ENCODE peak calls at places on chromosome 1, in four cellular contexts. N, L, E and K are unnamed samples.

GRCh38 chr1:169999357-169999756 is 75.1 kb downstream of the KIFAP3 start:
- DNase-seq in N (no peak), L (peak), E (no peak), K (no peak)

GRCh38 chr1:215082532-215083407 is at the start of gene KCNK2:
- DNase-seq in N (no peak), L (peak), E (no peak), K (peak)

GRCh38 chr1:6587261-6588005 is 7.6 kb downstream of the ZBTB48 start:
- DNase-seq in N (no peak), L (no peak), E (no peak), K (no peak)

GRCh38 chr1:77978293-77978968 is 441 bp downstream of the FUBP1 start:
- DNase-seq in N (peak), L (peak), E (peak), K (no peak)

GRCh38 chr1:53132176-53132575 is 10.3 kb downstream of the SLC1A7 start:
- DNase-seq in N (no peak), L (no peak), E (no peak), K (no peak)

GRCh38 chr1:5998051-5998905 is 6.1 kb upstream of the NPHP4 start:
- DNase-seq in N (no peak), L (no peak), E (no peak), K (no peak)

GRCh38 chr1:32536117-32536516 is 3.1 kb upstream of the ZBTB8A start:
- DNase-seq in N (no peak), L (no peak), E (no peak), K (no peak)

GRCh38 chr1:91835087-91835521 is 50.8 kb downstream of the TGFBR3 start:
- DNase-seq in N (no peak), L (no peak), E (no peak), K (no peak)

GRCh38 chr1:58155418-58156123 is 391.0 kb downstream of the OMA1 start:
- DNase-seq in N (peak), L (no peak), E (peak), K (peak)

GRCh38 chr1:26820784-26821269 is 5.7 kb upstream of the ZDHHC18 start:
- DNase-seq in N (no peak), L (no peak), E (peak), K (no peak)

GRCh38 chr1:151371340-151371739 is 1.2 kb downstream of the SELENBP1 start:
- DNase-seq in N (peak), L (peak), E (no peak), K (no peak)

GRCh38 chr1:244792188-244792850 is 43.1 kb upstream of the COX20 start:
- DNase-seq in N (no peak), L (peak), E (no peak), K (no peak)

GRCh38 chr1:220884981-220885918 is 6.0 kb downstream of the HLX start:
- DNase-seq in N (no peak), L (no peak), E (no peak), K (no peak)

GRCh38 chr1:54477153-54477561 is 70.9 kb upstream of the ACOT11 start:
- DNase-seq in N (no peak), L (no peak), E (no peak), K (no peak)

GRCh38 chr1:94707321-94708298 is 112.5 kb upstream of the SLC44A3 start:
- DNase-seq in N (no peak), L (peak), E (no peak), K (no peak)

GRCh38 chr1:26138974-26139558 is 19.8 kb upstream of the FAM110D start:
- DNase-seq in N (no peak), L (no peak), E (peak), K (peak)

GRCh38 chr1:196361112-196361714 is 247.0 kb downstream of the KCNT2 start:
- DNase-seq in N (peak), L (peak), E (peak), K (no peak)

GRCh38 chr1:68141801-68142440 is 90.4 kb downstream of the WLS start:
- DNase-seq in N (no peak), L (peak), E (no peak), K (no peak)

GRCh38 chr1:180262628-180263488 is 32.8 kb downstream of the LHX4 start:
- DNase-seq in N (no peak), L (no peak), E (no peak), K (no peak)

GRCh38 chr1:38785285-38786039 is 74.1 kb downstream of the RRAGC start:
- DNase-seq in N (no peak), L (no peak), E (peak), K (no peak)

GRCh38 chr1:165531021-165531420 is 12.8 kb upstream of the LRRC52 start:
- DNase-seq in N (no peak), L (no peak), E (no peak), K (no peak)

GRCh38 chr1:246144931-246145330 is 362.1 kb downstream of the SMYD3 start:
- DNase-seq in N (no peak), L (no peak), E (no peak), K (no peak)

GRCh38 chr1:246142320-246142893 is 364.7 kb downstream of the SMYD3 start:
- DNase-seq in N (peak), L (peak), E (peak), K (no peak)

GRCh38 chr1:246145900-246146299 is 361.2 kb downstream of the SMYD3 start:
- DNase-seq in N (no peak), L (no peak), E (no peak), K (no peak)

GRCh38 chr1:246139745-246140182 is 367.3 kb downstream of the SMYD3 start:
- DNase-seq in N (peak), L (peak), E (peak), K (no peak)

GRCh38 chr1:246141306-246141705 is 365.8 kb downstream of the SMYD3 start:
- DNase-seq in N (no peak), L (no peak), E (no peak), K (no peak)
- TF ChIP-seq MAFK in N (no peak), L (no peak), E (no peak), K (no peak)

GRCh38 chr1:203901581-203901980 is 40.2 kb downstream of the SNRPE start:
- DNase-seq in N (no peak), L (no peak), E (no peak), K (no peak)

GRCh38 chr1:203905275-203905674 is 43.9 kb downstream of the SNRPE start:
- DNase-seq in N (no peak), L (no peak), E (no peak), K (no peak)

GRCh38 chr1:203907901-203908300 is 46.5 kb downstream of the SNRPE start:
- DNase-seq in N (no peak), L (peak), E (no peak), K (no peak)

GRCh38 chr1:203911806-203912205 is 50.4 kb downstream of the SNRPE start:
- DNase-seq in N (no peak), L (no peak), E (no peak), K (no peak)

DNA sequence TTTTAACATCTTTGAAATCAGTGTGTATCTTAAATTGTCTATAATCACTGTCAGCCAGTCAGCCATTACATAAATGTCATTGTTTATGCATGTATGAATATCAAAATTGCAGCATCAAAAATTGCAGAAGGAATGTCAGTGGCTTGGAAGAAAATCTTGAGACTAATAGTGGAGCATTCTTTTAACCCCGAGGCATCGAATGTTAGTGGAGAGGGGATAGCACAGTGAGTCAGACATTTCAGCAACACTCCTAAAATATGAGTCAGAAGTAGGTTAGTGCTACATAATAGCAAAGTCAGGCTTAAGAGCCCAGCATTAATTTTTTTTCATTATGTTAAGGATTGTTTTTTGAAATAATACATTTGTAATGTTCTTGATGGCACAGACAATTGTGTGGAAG is 45.5 kb downstream of the SNRPE start:
- DNase-seq in N (peak), L (peak), E (no peak), K (no peak)
- TF ChIP-seq MAFK in N (peak), L (peak), E (no peak), K (no peak)

GRCh38 chr1:168136709-168137514 is at the start of gene GPR161:
- DNase-seq in N (peak), L (peak), E (peak), K (peak)
- TF ChIP-seq MAFK in N (no peak), L (no peak), E (no peak), K (no peak)

DNA sequence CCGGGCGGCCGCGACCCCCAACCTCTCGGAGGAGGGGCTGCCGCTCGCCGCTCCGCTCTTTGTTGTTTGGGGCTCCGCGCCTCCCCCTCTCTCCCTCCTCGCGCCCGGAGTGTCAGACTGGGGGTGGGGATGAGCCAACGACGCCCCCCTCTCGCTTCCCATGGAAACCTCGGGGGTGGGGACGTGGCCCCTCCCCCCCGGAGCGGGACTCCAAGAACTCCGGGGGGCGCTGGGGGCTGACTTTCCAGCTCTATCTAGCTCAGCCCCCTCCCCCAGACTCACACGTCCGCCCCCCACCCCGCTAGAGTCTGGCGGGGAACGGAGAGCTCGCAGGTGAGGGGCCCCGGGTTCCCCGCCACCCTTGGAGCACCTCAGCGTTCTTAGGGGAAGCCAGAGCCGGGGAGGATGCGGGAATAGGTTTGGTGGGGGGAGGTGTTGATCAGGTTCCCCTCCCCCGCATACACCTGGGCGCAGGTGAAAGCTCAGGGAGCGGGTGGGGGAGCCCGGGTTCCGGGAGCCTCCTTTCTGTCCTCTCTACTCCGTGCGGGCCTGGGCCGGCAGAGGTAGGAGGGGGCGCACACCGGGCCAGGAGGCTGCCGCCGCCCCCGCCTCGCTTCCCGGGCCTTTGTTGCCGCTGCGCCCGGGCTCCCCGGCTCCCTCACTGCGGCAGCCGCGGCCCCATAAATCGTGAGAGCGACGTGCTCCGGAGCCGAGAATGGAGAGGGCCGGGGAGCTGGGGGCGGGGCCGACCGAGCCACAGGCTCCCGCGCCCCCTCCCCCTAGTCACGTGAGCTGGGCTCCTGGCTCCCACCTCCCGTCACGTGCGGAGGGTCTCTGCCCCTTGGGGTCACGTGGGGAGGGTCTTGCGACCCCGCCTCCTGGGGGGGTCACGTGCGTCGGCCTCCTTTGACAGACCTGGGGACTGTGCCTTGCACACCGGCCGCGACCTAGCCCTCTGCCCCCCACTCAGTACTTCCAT is 1.9 kb downstream of the EFNA3 start:
- DNase-seq in N (no peak), L (no peak), E (peak), K (peak)
- TF ChIP-seq MAFK in N (no peak), L (no peak), E (no peak), K (no peak)

GRCh38 chr1:210600421-210601195 is 271.9 kb downstream of the HHAT start:
- DNase-seq in N (no peak), L (peak), E (no peak), K (no peak)
- TF ChIP-seq MAFK in N (no peak), L (no peak), E (no peak), K (no peak)

DNA sequence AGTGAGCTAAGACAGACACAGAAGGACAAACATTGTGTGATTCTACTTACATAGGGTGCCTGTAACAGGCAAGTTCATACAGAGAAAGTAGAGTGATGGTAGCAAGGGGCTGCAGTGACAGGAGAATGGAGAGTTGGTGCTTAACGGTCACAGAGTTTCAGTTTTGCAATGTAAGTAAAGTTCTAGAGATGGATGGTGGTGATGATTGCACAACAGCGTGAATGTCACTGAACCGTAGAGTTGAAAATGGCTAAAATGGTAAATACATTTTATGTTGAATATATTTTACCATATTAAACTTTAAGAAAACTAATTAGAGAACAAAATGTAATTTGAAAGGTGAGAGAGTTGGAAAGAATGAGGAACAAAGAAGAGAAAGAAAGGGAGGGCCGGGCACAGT is 8.7 kb downstream of the CFAP107 start:
- DNase-seq in N (no peak), L (no peak), E (no peak), K (no peak)
- TF ChIP-seq MAFK in N (no peak), L (no peak), E (no peak), K (no peak)

DNA sequence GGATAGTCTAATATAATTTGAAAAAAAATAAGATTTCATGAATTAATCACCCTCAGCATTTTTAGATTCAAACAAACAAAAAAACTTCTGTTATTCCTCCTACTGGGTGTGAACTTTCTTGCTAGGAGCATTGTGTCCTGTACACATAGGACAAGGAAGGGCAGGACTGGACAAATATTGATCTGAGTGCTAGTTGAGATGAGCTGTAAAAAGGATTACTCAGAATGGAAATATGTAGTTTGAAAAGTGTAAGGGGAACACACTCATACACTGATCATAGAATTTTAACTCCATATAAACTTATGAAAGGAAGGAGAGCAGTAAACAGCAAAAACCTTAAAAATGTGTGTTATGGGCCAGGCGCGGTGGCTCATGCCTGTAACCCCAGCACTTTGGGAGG is 156.5 kb upstream of the ZNF648 start:
- DNase-seq in N (no peak), L (no peak), E (no peak), K (no peak)
- TF ChIP-seq MAFK in N (no peak), L (no peak), E (no peak), K (no peak)

GRCh38 chr1:115134850-115135484 is 45.7 kb upstream of the TSPAN2 start:
- DNase-seq in N (peak), L (peak), E (no peak), K (no peak)
- TF ChIP-seq MAFK in N (no peak), L (peak), E (no peak), K (no peak)